ENCODE peak calls at places on chromosomes 12 and 14, in six cellular contexts. One of them, this sample, is unnamed.
A peak's percentile ranks its signal among the peaks of the same experiment; 100 is the strongest.

GRCh38 chr14:57875985-57876384 is 10.1 kb upstream of the SLC35F4 start:
- DNase-seq in HepG2: no peak
- DNase-seq in GM12891: no peak
- DNase-seq in SK-N-SH: no peak
- DNase-seq in GM12878: no peak
- DNase-seq in K562: no peak
- DNase-seq in this sample: no peak

GRCh38 chr12:120075034-120075616 is 41.4 kb downstream of the RAB35 start:
- DNase-seq in HepG2: no peak
- DNase-seq in GM12891: no peak
- DNase-seq in SK-N-SH: no peak
- DNase-seq in GM12878: no peak
- DNase-seq in K562: no peak
- DNase-seq in this sample: no peak

GRCh38 chr12:2622460-2622859 is 172.3 kb upstream of the FKBP4 start:
- DNase-seq in HepG2: no peak
- DNase-seq in GM12891: no peak
- DNase-seq in SK-N-SH: no peak
- DNase-seq in GM12878: no peak
- DNase-seq in K562: no peak
- DNase-seq in this sample: no peak

GRCh38 chr12:62763827-62764226 is 171.1 kb downstream of the PPM1H start:
- DNase-seq in HepG2: no peak
- DNase-seq in GM12891: no peak
- DNase-seq in SK-N-SH: no peak
- DNase-seq in GM12878: no peak
- DNase-seq in K562: no peak
- DNase-seq in this sample: no peak

GRCh38 chr12:42283739-42284138 is 42.2 kb downstream of the ZCRB1 start:
- DNase-seq in HepG2: no peak
- DNase-seq in GM12891: no peak
- DNase-seq in SK-N-SH: no peak
- DNase-seq in GM12878: no peak
- DNase-seq in K562: no peak
- DNase-seq in this sample: no peak

GRCh38 chr14:34593740-34594375 is 36.1 kb downstream of the SNX6 start:
- DNase-seq in HepG2: no peak
- DNase-seq in GM12891: no peak
- DNase-seq in SK-N-SH: no peak
- DNase-seq in GM12878: no peak
- DNase-seq in K562: no peak
- DNase-seq in this sample: no peak

GRCh38 chr12:55142896-55143870 is 17.0 kb downstream of the OR9K2 start:
- DNase-seq in HepG2: peak; percentile 40
- DNase-seq in GM12891: no peak
- DNase-seq in SK-N-SH: peak; percentile 18
- DNase-seq in GM12878: no peak
- DNase-seq in K562: peak; percentile 55
- DNase-seq in this sample: no peak

GRCh38 chr14:88554458-88555286 is at the start of gene PTPN21:
- DNase-seq in HepG2: peak; percentile 43
- DNase-seq in GM12891: peak; percentile 42
- DNase-seq in SK-N-SH: peak; percentile 94
- DNase-seq in GM12878: no peak
- DNase-seq in K562: peak; percentile 83
- DNase-seq in this sample: peak; percentile 37

GRCh38 chr12:4934651-4935050 is 24.9 kb downstream of the KCNA1 start:
- DNase-seq in HepG2: no peak
- DNase-seq in GM12891: no peak
- DNase-seq in SK-N-SH: no peak
- DNase-seq in GM12878: no peak
- DNase-seq in K562: no peak
- DNase-seq in this sample: no peak

DNA sequence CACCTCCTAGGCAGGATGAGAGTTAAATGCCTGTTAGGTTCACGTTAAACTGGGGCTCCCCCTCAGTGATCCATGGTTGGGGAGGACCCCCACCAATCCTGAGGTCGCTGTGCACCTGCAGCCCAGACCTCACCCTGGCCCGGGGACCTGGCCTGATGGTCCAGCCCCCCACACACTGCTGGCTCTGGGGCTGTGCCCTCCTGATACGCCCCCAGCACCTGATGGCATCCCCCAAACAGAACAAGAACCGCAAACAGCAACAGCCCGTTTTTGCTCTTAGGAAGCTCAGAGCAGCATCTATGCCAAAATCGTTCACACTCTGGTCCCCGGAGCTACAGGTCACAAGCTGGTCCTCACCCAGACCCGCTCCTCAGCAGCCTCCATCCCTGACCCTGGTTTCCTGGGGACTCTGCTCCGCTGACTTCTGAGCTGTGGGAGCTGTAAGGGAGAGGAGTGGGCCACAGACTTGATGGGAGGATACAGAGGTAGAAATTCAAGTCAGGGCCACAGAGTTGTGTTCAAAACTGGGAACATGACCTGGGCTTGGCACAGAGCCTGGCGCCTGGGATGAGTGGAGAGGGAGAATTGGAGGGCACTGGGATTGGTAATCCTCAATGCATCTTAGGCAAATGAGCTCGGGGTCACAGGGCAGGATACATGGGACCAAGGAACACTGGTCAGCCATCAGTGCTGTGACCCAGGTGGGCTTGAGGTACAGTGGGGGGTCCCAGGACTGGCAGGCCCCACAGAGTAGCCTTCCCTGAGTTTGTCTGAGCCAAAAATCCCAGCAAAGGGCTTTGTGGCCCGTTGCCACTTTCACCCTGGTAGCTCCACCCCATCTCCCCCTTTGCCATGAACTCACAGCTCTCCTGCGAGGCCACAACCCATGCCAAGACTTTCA is 170.9 kb upstream of the RTL1 start:
- DNase-seq in HepG2: no peak
- DNase-seq in GM12891: no peak
- DNase-seq in SK-N-SH: peak; percentile 36
- DNase-seq in GM12878: no peak
- DNase-seq in K562: no peak
- DNase-seq in this sample: no peak
- TF ChIP-seq TAF1 in HepG2: no peak
- TF ChIP-seq TAF1 in GM12891: no peak
- TF ChIP-seq TAF1 in SK-N-SH: no peak
- TF ChIP-seq TAF1 in GM12878: no peak
- TF ChIP-seq TAF1 in K562: no peak
- TF ChIP-seq TAF1 in this sample: no peak

GRCh38 chr14:77377502-77377844 is 294 bp downstream of the SAMD15 start:
- DNase-seq in HepG2: no peak
- DNase-seq in GM12891: no peak
- DNase-seq in SK-N-SH: no peak
- DNase-seq in GM12878: no peak
- DNase-seq in K562: no peak
- DNase-seq in this sample: no peak

GRCh38 chr14:77375164-77375950 is 1.5 kb downstream of the TMED8 start:
- DNase-seq in HepG2: no peak
- DNase-seq in GM12891: no peak
- DNase-seq in SK-N-SH: no peak
- DNase-seq in GM12878: no peak
- DNase-seq in K562: no peak
- DNase-seq in this sample: no peak

GRCh38 chr14:77375973-77376372 is 921 bp downstream of the TMED8 start:
- DNase-seq in HepG2: no peak
- DNase-seq in GM12891: no peak
- DNase-seq in SK-N-SH: no peak
- DNase-seq in GM12878: no peak
- DNase-seq in K562: no peak
- DNase-seq in this sample: no peak

GRCh38 chr14:77376380-77376770 is 519 bp downstream of the TMED8 start:
- DNase-seq in HepG2: no peak
- DNase-seq in GM12891: no peak
- DNase-seq in SK-N-SH: peak; percentile 69
- DNase-seq in GM12878: no peak
- DNase-seq in K562: peak; percentile 38
- DNase-seq in this sample: no peak

GRCh38 chr14:77376771-77377501 is at the start of the genes SAMD15 and TMED8:
- DNase-seq in HepG2: peak; percentile 69
- DNase-seq in GM12891: peak; percentile 84
- DNase-seq in SK-N-SH: peak; percentile 95
- DNase-seq in GM12878: peak; percentile 53
- DNase-seq in K562: peak; percentile 73
- DNase-seq in this sample: peak; percentile 83
- TF ChIP-seq POLR2AphosphoS5 in HepG2: peak; percentile 53
- TF ChIP-seq POLR2AphosphoS5 in GM12891: no peak
- TF ChIP-seq POLR2AphosphoS5 in SK-N-SH: no peak
- TF ChIP-seq POLR2AphosphoS5 in GM12878: no peak
- TF ChIP-seq POLR2AphosphoS5 in K562: peak; percentile 37
- TF ChIP-seq POLR2AphosphoS5 in this sample: peak; percentile 52

DNA sequence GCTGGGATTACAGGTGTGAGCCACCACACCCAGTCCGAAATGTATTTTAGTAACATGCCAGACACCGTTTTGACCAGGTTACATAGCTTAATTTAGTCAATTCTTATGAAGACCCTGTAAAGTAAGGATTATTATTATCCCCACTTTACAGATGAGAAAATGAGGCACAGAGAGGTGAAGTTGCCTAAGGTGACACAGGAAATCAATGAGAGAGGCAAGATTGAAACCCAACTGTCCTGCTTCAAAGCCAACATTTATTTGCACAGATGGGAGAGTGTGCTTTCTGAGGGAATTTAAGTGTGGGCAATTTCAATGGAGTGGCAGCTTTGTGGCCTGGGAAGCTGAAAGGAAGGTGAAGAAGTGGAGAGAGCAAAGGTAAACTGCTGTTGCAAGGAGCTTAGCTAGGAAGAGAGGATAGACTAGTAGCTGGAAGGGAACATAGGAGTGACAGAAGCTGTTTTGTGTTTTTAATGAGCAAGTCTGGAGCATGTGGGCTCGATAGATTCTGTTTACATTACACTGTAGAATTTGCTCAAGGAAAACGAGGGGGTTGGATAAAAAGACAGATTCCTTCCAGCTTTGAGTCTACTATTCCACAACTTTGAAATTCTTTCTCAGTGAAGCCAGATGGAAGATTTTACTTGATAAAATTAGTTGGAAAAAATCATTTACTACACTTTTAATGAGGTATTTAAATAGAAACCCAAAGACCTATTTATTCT is 19.2 kb upstream of the EPS8 start:
- DNase-seq in HepG2: no peak
- DNase-seq in GM12891: no peak
- DNase-seq in SK-N-SH: no peak
- DNase-seq in GM12878: no peak
- DNase-seq in K562: no peak
- DNase-seq in this sample: no peak
- TF ChIP-seq TAF1 in HepG2: no peak
- TF ChIP-seq TAF1 in GM12891: no peak
- TF ChIP-seq TAF1 in SK-N-SH: no peak
- TF ChIP-seq TAF1 in GM12878: no peak
- TF ChIP-seq TAF1 in K562: no peak
- TF ChIP-seq TAF1 in this sample: no peak

GRCh38 chr14:68785817-68786490 is 6.9 kb downstream of the ZFP36L1 start:
- DNase-seq in HepG2: no peak
- DNase-seq in GM12891: no peak
- DNase-seq in SK-N-SH: no peak
- DNase-seq in GM12878: no peak
- DNase-seq in K562: no peak
- DNase-seq in this sample: no peak
- TF ChIP-seq POLR2AphosphoS5 in HepG2: no peak
- TF ChIP-seq POLR2AphosphoS5 in GM12891: no peak
- TF ChIP-seq POLR2AphosphoS5 in SK-N-SH: no peak
- TF ChIP-seq POLR2AphosphoS5 in GM12878: no peak
- TF ChIP-seq POLR2AphosphoS5 in K562: no peak
- TF ChIP-seq POLR2AphosphoS5 in this sample: no peak

GRCh38 chr14:100416921-100417451 is 93.8 kb downstream of the SLC25A47 start:
- DNase-seq in HepG2: no peak
- DNase-seq in GM12891: no peak
- DNase-seq in SK-N-SH: no peak
- DNase-seq in GM12878: no peak
- DNase-seq in K562: no peak
- DNase-seq in this sample: no peak
- TF ChIP-seq TAF1 in HepG2: no peak
- TF ChIP-seq TAF1 in GM12891: no peak
- TF ChIP-seq TAF1 in SK-N-SH: no peak
- TF ChIP-seq TAF1 in GM12878: no peak
- TF ChIP-seq TAF1 in K562: no peak
- TF ChIP-seq TAF1 in this sample: no peak

DNA sequence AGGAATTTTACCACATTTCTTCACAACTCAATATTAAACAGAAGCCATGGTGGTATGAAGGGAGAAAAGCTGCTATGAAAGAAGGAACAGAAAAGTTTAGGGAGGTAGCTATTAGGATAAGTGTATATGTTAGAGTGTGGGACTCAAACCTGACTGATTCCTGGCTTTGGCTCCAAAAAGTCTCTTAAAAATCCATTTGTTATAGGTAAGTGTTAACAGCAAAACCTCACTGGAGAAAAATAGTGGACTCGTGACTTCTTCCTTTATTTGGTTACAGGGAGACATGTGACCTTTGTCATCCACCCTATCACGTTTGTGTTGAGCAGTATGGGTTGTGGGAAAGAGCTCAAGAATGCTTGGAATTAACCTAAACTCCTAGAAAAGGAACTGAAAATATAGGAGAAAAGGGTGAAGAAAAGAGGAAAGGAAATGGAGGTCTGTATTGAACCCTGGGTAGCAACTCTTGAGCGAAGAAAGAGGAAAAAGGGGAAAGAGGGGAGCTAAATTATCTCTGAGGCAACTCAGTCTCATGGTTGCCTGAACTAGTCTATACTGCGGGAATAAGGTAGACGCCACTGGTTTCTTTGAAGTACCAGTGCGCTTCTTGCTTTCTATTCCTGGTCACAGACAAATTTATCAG is 3.6 kb upstream of the EID3 start:
- DNase-seq in HepG2: no peak
- DNase-seq in GM12891: no peak
- DNase-seq in SK-N-SH: no peak
- DNase-seq in GM12878: no peak
- DNase-seq in K562: no peak
- DNase-seq in this sample: no peak
- TF ChIP-seq POLR2AphosphoS5 in HepG2: no peak
- TF ChIP-seq POLR2AphosphoS5 in GM12891: no peak
- TF ChIP-seq POLR2AphosphoS5 in SK-N-SH: no peak
- TF ChIP-seq POLR2AphosphoS5 in GM12878: no peak
- TF ChIP-seq POLR2AphosphoS5 in K562: no peak
- TF ChIP-seq POLR2AphosphoS5 in this sample: no peak

GRCh38 chr14:23550827-23551265 is 719 bp downstream of the ZFHX2 start:
- DNase-seq in HepG2: no peak
- DNase-seq in GM12891: no peak
- DNase-seq in SK-N-SH: peak; percentile 69
- DNase-seq in GM12878: no peak
- DNase-seq in K562: peak; percentile 72
- DNase-seq in this sample: no peak
- TF ChIP-seq TAF1 in HepG2: no peak
- TF ChIP-seq TAF1 in GM12891: no peak
- TF ChIP-seq TAF1 in SK-N-SH: no peak
- TF ChIP-seq TAF1 in GM12878: no peak
- TF ChIP-seq TAF1 in K562: no peak
- TF ChIP-seq TAF1 in this sample: no peak